ENCODE peak calls at places on chromosomes 3 and 15, in nine cellular contexts. P is Karpas-422, A is mammary epithelial cell, X is GM23338, E is endothelial cell of umbilical vein, Y is MM.1S, D is PC-3, I is neural progenitor cell, L is IMR-90. J is an unnamed sample. For H4K20me1, the result is how much of the 10 kb centered on the place peaks cover.

GRCh38 chr3:128285042-128285924 is 132.0 kb downstream of the EEFSEC start:
- DNase-seq in A (no peak), I (no peak), L (no peak), D (no peak), E (no peak), Y (no peak), X (no peak), P (no peak), J (no peak)

GRCh38 chr3:10401990-10402761 is 81.3 kb upstream of the SEC13 start:
- DNase-seq in E (no peak), A (no peak), P (no peak), D (no peak), L (no peak), Y (no peak), X (no peak), I (no peak), J (no peak)

GRCh38 chr3:180855364-180855763 is 57.1 kb upstream of the FXR1 start:
- DNase-seq in A (peak), I (peak), L (no peak), Y (peak), P (peak), E (peak), D (peak), X (peak), J (no peak)

GRCh38 chr3:155313303-155313702 is 19.8 kb upstream of the STRIT1 start:
- DNase-seq in I (no peak), Y (no peak), A (no peak), L (no peak), E (no peak), D (peak), P (no peak), X (no peak), J (no peak)

GRCh38 chr15:71114887-71115566 is at the start of gene THSD4:
- DNase-seq in P (no peak), A (peak), L (peak), X (peak), I (peak), E (peak), D (peak), Y (peak), J (peak)

GRCh38 chr3:69309810-69310209 is 76.1 kb downstream of the FRMD4B start:
- DNase-seq in I (peak), X (peak), A (peak), D (peak), L (peak), P (no peak), E (no peak), Y (peak), J (no peak)

GRCh38 chr15:94611656-94612055 is 380.3 kb downstream of the MCTP2 start:
- DNase-seq in L (no peak), Y (no peak), I (no peak), X (no peak), P (no peak), D (no peak), E (no peak), A (no peak), J (no peak)

GRCh38 chr3:39122811-39123210 is 15.3 kb downstream of the TTC21A start:
- DNase-seq in I (no peak), L (no peak), E (no peak), A (no peak), Y (no peak), X (no peak), D (no peak), P (peak), J (no peak)

GRCh38 chr15:79172032-79172481 is 81.5 kb upstream of the RASGRF1 start:
- DNase-seq in D (no peak), L (no peak), Y (no peak), A (no peak), I (peak), P (peak), X (peak), E (no peak), J (no peak)

GRCh38 chr3:36401056-36401455 is 20.8 kb downstream of the STAC start:
- DNase-seq in P (no peak), I (no peak), L (no peak), X (no peak), Y (no peak), D (no peak), E (no peak), A (no peak), J (no peak)

GRCh38 chr15:61227269-61228024 is 1.7 kb downstream of the RORA start:
- DNase-seq in X (peak), I (peak), E (peak), Y (no peak), A (peak), P (no peak), D (peak), L (peak), J (no peak)

GRCh38 chr15:32041294-32041693 is 11.0 kb downstream of the CHRNA7 start:
- DNase-seq in P (no peak), L (no peak), E (no peak), A (no peak), Y (no peak), X (peak), I (peak), D (no peak), J (no peak)

GRCh38 chr3:46348811-46349482 is 5.0 kb upstream of the CCR2 start:
- DNase-seq in L (no peak), Y (peak), I (no peak), X (no peak), P (no peak), A (no peak), D (no peak), E (no peak), J (no peak)

GRCh38 chr15:30918366-30918765 is 14.7 kb downstream of the FAN1 start:
- DNase-seq in A (no peak), Y (no peak), L (no peak), D (no peak), P (no peak), X (no peak), I (no peak), E (no peak), J (no peak)

GRCh38 chr15:36331531-36332275 is 247.7 kb upstream of the CDIN1 start:
- DNase-seq in A (no peak), E (no peak), L (no peak), I (no peak), D (no peak), X (no peak), P (no peak), Y (peak), J (no peak)

GRCh38 chr15:74951006-74951405 is 5.6 kb downstream of the RPP25 start:
- DNase-seq in I (no peak), P (no peak), A (no peak), D (no peak), X (no peak), Y (no peak), L (no peak), E (no peak), J (no peak)

GRCh38 chr15:28184166-28184565 is 85.1 kb upstream of the OCA2 start:
- DNase-seq in X (no peak), I (no peak), P (no peak), D (no peak), Y (no peak), E (no peak), A (no peak), L (peak), J (no peak)

GRCh38 chr3:48588230-48588629 is 6.9 kb downstream of the COL7A1 start:
- DNase-seq in D (no peak), L (no peak), P (no peak), X (peak), Y (no peak), I (no peak), E (no peak), A (no peak), J (no peak)

GRCh38 chr3:152428577-152428976 is 159.8 kb downstream of the MBNL1 start:
- DNase-seq in P (no peak), D (no peak), A (peak), I (no peak), L (no peak), E (no peak), Y (no peak), X (no peak), J (no peak)

GRCh38 chr15:31459011-31459748 is 132.5 kb downstream of the KLF13 start:
- DNase-seq in X (no peak), L (peak), E (no peak), A (peak), Y (peak), P (no peak), I (no peak), D (no peak), J (peak)

GRCh38 chr15:70582143-70582945 is 181.0 kb downstream of the UACA start:
- DNase-seq in Y (no peak), A (no peak), X (no peak), D (peak), P (no peak), L (peak), E (no peak), I (no peak), J (no peak)

GRCh38 chr15:63156708-63157065 is 590 bp downstream of the RPS27L start:
- DNase-seq in D (peak), L (peak), X (peak), A (peak), Y (peak), I (peak), E (peak), P (peak), J (no peak)

GRCh38 chr3:141257971-141258370 is 26.3 kb downstream of the PXYLP1 start:
- DNase-seq in X (no peak), E (no peak), Y (no peak), D (no peak), P (no peak), A (no peak), L (no peak), I (no peak), J (no peak)

GRCh38 chr3:69051796-69052566 is at the start of gene TMF1:
- DNase-seq in X (peak), P (peak), A (peak), E (peak), L (peak), Y (peak), D (peak), I (peak), J (peak)

GRCh38 chr3:122169911-122170310 is 13.6 kb upstream of the CASR start:
- DNase-seq in E (no peak), D (peak), I (no peak), X (no peak), A (peak), Y (no peak), L (no peak), P (peak), J (peak)

GRCh38 chr3:122697952-122698625 is 17.4 kb downstream of the PARP14 start:
- DNase-seq in Y (no peak), I (no peak), E (no peak), D (no peak), P (peak), X (no peak), L (no peak), A (peak), J (no peak)

GRCh38 chr15:72112111-72112510 is 5.8 kb downstream of the MYO9A start:
- DNase-seq in E (no peak), P (no peak), L (no peak), Y (no peak), I (no peak), A (no peak), X (no peak), D (no peak), J (no peak)

GRCh38 chr15:87829651-87830050 is 426.9 kb downstream of the NTRK3 start:
- DNase-seq in L (no peak), P (no peak), D (no peak), Y (no peak), X (no peak), A (no peak), E (no peak), I (no peak), J (no peak)

GRCh38 chr3:110576962-110577361 is 494.7 kb upstream of the NECTIN3 start:
- DNase-seq in I (peak), P (no peak), Y (no peak), X (peak), D (peak), E (peak), A (peak), L (peak), J (peak)

GRCh38 chr3:107372506-107372905 is 4.7 kb upstream of the CCDC54 start:
- DNase-seq in D (no peak), P (no peak), I (no peak), L (no peak), Y (no peak), X (no peak), E (no peak), A (no peak), J (no peak)

GRCh38 chr3:107373896-107374295 is 3.3 kb upstream of the CCDC54 start:
- DNase-seq in E (no peak), Y (no peak), X (no peak), P (no peak), L (no peak), I (no peak), A (no peak), D (no peak), J (no peak)

GRCh38 chr3:107377151-107377550 is at the start of gene CCDC54:
- DNase-seq in P (no peak), Y (no peak), I (no peak), E (no peak), D (no peak), X (no peak), A (no peak), L (peak), J (no peak)

GRCh38 chr3:107370902-107371301 is 6.3 kb upstream of the CCDC54 start:
- DNase-seq in A (no peak), X (no peak), L (no peak), E (no peak), D (no peak), Y (no peak), P (peak), I (no peak), J (no peak)

GRCh38 chr3:107375682-107376081 is 1.6 kb upstream of the CCDC54 start:
- DNase-seq in A (no peak), E (no peak), P (no peak), D (peak), L (no peak), Y (no peak), X (no peak), I (no peak), J (no peak)
- H4K20me1 ChIP-seq in A (under half), E (under half), P (under half), D (under half), L (under half), Y (under half), X (under half), I (under half), J (under half)

DNA sequence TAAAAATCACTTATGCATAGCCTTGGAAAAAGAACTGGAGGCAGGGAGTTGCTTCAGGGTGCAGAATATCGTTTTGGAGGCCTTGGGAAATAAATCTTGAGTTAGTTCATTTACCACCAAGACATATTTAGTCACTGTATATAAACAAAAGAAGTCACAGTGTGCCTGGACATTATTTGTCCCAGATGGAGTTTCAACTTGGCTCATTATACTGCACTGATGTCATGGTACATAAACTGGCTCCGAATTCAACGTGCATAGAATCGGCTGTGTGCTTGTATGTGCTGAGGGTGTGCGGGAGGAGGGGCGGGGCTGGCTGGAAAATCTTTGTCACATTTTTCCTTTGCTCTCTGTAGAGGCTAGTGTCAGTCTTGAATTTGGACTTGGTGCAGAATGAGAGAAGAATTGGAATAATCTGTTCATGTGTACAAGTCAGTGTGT is 86.6 kb downstream of the FNDC3B start:
- DNase-seq in P (no peak), X (no peak), A (no peak), Y (no peak), D (peak), L (peak), E (peak), I (no peak), J (no peak)
- H4K20me1 ChIP-seq in P (under half), X (under half), A (under half), Y (under half), D (under half), L (half or more), E (under half), I (under half), J (under half)

GRCh38 chr3:120033594-120033993 is 60.7 kb downstream of the GSK3B start:
- DNase-seq in A (no peak), E (no peak), I (no peak), Y (no peak), X (no peak), P (peak), L (no peak), D (no peak), J (no peak)
- H4K20me1 ChIP-seq in A (under half), E (under half), I (half or more), Y (under half), X (under half), P (under half), L (half or more), D (under half), J (under half)

DNA sequence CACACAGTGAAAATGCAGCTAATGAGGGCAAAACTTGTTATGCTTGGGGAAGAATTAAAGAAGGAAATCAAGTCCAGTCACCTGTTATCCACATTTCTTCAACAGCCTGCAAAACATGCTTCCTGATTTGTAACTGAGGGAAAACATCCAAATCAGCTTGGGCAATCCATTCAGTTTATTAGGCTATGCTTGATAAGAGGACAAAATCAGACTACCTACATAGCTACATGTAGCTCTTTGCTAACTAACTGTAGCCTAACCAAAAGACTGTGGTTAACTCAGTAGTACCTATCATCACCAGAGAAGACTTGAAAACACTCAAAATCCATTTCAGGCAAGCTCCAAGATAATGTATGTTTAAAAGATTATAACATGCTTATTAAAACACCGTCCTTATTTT is 436.4 kb downstream of the SHQ1 start:
- DNase-seq in D (no peak), A (no peak), L (no peak), P (no peak), E (peak), X (no peak), Y (no peak), I (no peak), J (no peak)
- H4K20me1 ChIP-seq in D (half or more), A (under half), L (half or more), P (half or more), E (under half), X (half or more), Y (under half), I (half or more), J (under half)

DNA sequence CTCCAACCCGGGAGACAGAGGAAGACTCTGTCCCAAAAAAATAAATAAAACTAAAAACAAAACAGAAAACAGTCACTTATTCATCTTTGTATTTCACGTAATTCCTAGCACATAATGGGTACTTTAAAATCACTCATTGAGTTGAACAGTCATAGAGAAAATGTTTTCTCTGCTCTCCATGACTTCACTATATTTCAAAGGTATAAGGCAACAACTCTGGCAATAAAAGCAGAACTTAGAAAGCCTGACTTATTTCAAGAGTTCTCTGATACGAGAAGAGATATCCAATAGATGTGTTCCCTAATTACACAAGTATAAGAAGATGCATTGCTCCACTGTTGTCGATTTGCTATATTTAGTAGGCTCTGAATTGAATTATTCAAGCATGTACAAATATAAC is 48.1 kb downstream of the PEAK1 start:
- DNase-seq in L (no peak), I (no peak), D (no peak), X (no peak), Y (no peak), A (no peak), E (no peak), P (no peak), J (no peak)
- H4K20me1 ChIP-seq in L (half or more), I (under half), D (under half), X (under half), Y (under half), A (under half), E (under half), P (under half), J (under half)